ENCODE peak calls at places on chromosomes 2 and 18, in ten cellular contexts. V, L, T, I, B, J, F, Q, G and U are unnamed samples.

GRCh38 chr2:169285528-169285927 is 76.8 kb downstream of the LRP2 start:
- DNase-seq in G (no peak), T (no peak), I (no peak), Q (no peak), L (no peak), V (no peak), J (no peak), B (no peak), F (no peak), U (no peak)

GRCh38 chr2:226508683-226509082 is 290.9 kb downstream of the IRS1 start:
- DNase-seq in J (no peak), T (peak; percentile 13), Q (peak; percentile 43), I (peak; percentile 46), F (no peak), V (no peak), B (no peak), L (peak; percentile 8), G (no peak), U (no peak)

GRCh38 chr2:186841940-186842339 is 7.0 kb downstream of the ZSWIM2 start:
- DNase-seq in V (no peak), F (no peak), G (peak; percentile 27), Q (peak; percentile 62), L (peak; percentile 48), T (peak; percentile 73), I (peak; percentile 77), J (no peak), B (no peak), U (peak; percentile 86)

GRCh38 chr2:46471-47345 is at the start of gene FAM110C:
- DNase-seq in J (peak; percentile 87), F (no peak), V (peak; percentile 74), G (no peak), I (peak; percentile 4), T (peak; percentile 1), Q (peak; percentile 22), B (peak; percentile 92), L (peak; percentile 19), U (no peak)

GRCh38 chr18:46859855-46860254 is 57.5 kb downstream of the PIAS2 start:
- DNase-seq in J (no peak), L (peak; percentile 13), Q (peak; percentile 38), V (no peak), I (peak; percentile 38), B (no peak), T (peak; percentile 25), G (peak; percentile 11), F (no peak), U (peak; percentile 15)

GRCh38 chr18:75350857-75351256 is 76.6 kb downstream of the SMIM21 start:
- DNase-seq in G (no peak), I (no peak), T (no peak), F (no peak), Q (no peak), B (no peak), L (no peak), J (no peak), V (no peak), U (no peak)

GRCh38 chr2:72990695-72991438 is 73.5 kb downstream of the EMX1 start:
- DNase-seq in I (no peak), L (no peak), F (no peak), B (no peak), T (no peak), J (peak; percentile 29), V (peak; percentile 8), G (no peak), Q (no peak), U (no peak)

GRCh38 chr2:43748333-43748732 is 25.5 kb upstream of the DYNC2LI1 start:
- DNase-seq in F (no peak), T (no peak), G (no peak), L (no peak), I (no peak), Q (no peak), V (no peak), B (no peak), J (no peak), U (no peak)

GRCh38 chr2:236550701-236551465 is 18.7 kb upstream of the ACKR3 start:
- DNase-seq in I (no peak), B (no peak), V (no peak), Q (no peak), G (no peak), F (no peak), J (no peak), T (no peak), L (no peak), U (no peak)

GRCh38 chr2:236548179-236548918 is 21.3 kb upstream of the ACKR3 start:
- DNase-seq in B (no peak), I (peak; percentile 87), J (no peak), T (peak; percentile 7), L (peak; percentile 9), V (no peak), Q (peak; percentile 16), G (no peak), F (no peak), U (peak; percentile 93)

GRCh38 chr2:236547725-236548124 is 21.9 kb upstream of the ACKR3 start:
- DNase-seq in L (no peak), V (no peak), B (no peak), G (no peak), Q (no peak), F (no peak), T (no peak), J (no peak), I (no peak), U (peak; percentile 37)

GRCh38 chr2:236550298-236550697 is 19.3 kb upstream of the ACKR3 start:
- DNase-seq in J (no peak), I (no peak), T (no peak), B (no peak), L (no peak), Q (no peak), V (no peak), G (no peak), F (no peak), U (no peak)

DNA sequence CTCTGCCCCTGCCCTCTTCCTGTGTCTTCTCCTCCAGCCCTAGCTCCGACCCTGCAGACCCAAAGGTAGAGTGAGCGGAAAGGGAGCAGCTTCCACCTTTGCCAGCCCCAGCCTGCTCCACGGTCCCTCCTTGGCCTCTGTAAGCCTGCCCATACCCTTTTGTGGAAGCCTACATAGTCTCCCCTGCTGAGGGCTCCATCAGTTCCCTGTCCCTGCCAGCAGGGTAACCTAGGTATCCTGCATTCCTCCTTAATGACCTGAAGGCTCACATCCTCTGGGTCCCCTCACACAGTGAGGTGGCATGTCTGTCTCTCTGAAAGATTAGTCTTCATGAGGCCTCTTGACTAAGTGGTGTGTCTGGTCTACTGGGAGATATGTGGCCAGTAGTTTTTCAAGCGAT is 20.5 kb upstream of the ACKR3 start:
- DNase-seq in G (no peak), F (no peak), B (no peak), V (no peak), I (no peak), T (no peak), J (no peak), L (no peak), Q (no peak), U (no peak)
- TF ChIP-seq CTCF in G (no peak), F (no peak), B (no peak), V (no peak), I (no peak), T (no peak), J (no peak), L (no peak), Q (no peak), U (no peak)

GRCh38 chr18:10525563-10526210 is at the start of gene NAPG:
- DNase-seq in J (peak; percentile 93), G (peak; percentile 82), L (peak; percentile 96), T (peak; percentile 92), B (peak; percentile 86), I (peak; percentile 90), F (peak; percentile 98), V (peak; percentile 94), Q (peak; percentile 93), U (peak; percentile 95)

GRCh38 chr18:10526211-10526949 is 553 bp downstream of the NAPG start:
- DNase-seq in L (peak; percentile 56), I (peak; percentile 31), Q (peak; percentile 28), B (peak; percentile 58), T (peak; percentile 19), J (peak; percentile 77), G (no peak), V (peak; percentile 69), F (peak; percentile 81), U (peak; percentile 51)

GRCh38 chr18:10522574-10522973 is 3.3 kb upstream of the NAPG start:
- DNase-seq in B (no peak), V (no peak), Q (no peak), J (no peak), G (no peak), T (no peak), L (no peak), F (no peak), I (no peak), U (no peak)

GRCh38 chr18:10523544-10523943 is 2.3 kb upstream of the NAPG start:
- DNase-seq in L (no peak), B (no peak), G (no peak), F (no peak), V (no peak), I (no peak), J (no peak), Q (no peak), T (no peak), U (no peak)

DNA sequence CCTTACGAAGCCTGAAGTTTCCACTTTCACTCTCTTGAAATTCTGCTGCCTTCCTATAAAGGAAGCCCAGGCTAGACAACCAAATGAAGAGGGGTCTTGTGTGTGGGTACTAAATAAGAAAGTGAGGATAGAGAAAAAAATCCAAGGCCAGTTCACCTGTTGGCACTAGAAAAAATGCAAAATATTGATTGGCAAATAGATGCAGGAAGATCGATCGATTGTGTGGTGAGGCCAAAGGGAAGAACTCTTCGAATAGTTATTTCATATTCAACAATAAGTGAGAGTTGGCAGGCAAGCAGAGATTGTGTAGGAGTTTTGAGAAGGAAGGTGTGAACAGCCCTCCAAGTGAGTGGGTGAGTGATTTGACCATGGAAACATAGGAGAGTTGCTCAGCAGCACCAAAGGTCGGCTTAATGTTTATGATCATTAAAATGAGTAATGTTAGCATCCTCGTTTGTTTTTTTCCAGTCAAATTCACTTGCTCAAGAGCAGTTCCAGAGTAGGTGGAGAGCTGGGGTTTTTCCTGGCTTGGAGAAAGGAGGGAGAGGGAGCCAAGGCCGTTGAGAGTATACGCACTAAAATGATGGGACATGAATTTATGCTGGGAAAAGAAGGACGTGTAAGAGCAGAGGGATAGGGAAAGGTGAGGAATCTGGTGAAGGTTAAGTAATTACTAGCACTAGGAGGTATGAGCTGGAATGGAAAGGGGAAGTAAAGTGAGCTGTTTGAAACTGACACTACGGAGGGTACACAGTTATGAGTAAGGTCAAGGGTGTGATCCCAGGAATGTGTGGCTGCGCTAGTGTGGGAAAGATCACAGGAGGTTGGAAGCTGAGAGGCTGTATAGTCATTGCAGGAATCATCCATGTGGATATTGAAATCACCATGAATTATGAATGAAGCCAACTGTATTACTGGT is 1.1 kb upstream of the NAPG start:
- DNase-seq in V (no peak), I (peak; percentile 79), L (no peak), J (no peak), T (peak; percentile 80), F (no peak), G (no peak), B (no peak), Q (peak; percentile 14), U (peak; percentile 65)
- H3K4me3 ChIP-seq in V (no peak overlapping the region), I (no peak overlapping the region), L (no peak overlapping the region), J (no peak overlapping the region), T (peak overlapping the region; percentile 95), F (no peak overlapping the region), G (no peak overlapping the region), B (no peak overlapping the region), Q (no peak overlapping the region), U (no peak overlapping the region)

GRCh38 chr18:3055861-3056260 is 42.9 kb upstream of the LPIN2 start:
- DNase-seq in T (no peak), J (no peak), F (no peak), V (no peak), I (no peak), B (no peak), G (no peak), L (no peak), Q (no peak), U (no peak)
- TF ChIP-seq CTCF in T (no peak), J (no peak), F (no peak), V (no peak), I (no peak), B (no peak), G (no peak), L (no peak), Q (no peak), U (no peak)

GRCh38 chr18:79507546-79508480 is 112.1 kb downstream of the NFATC1 start:
- DNase-seq in B (peak; percentile 63), F (no peak), T (peak; percentile 52), L (peak; percentile 78), J (peak; percentile 77), G (no peak), V (peak; percentile 88), Q (peak; percentile 38), I (peak; percentile 35), U (peak; percentile 75)
- H3K4me3 ChIP-seq in B (no peak overlapping the region), F (no peak overlapping the region), T (peak overlapping the region; percentile 32), L (peak overlapping the region; percentile 40), J (no peak overlapping the region), G (peak overlapping the region; percentile 38), V (peak overlapping the region; percentile 32), Q (peak overlapping the region; percentile 37), I (peak overlapping the region; percentile 41), U (peak overlapping the region; percentile 47)